ENCODE peak calls at places on chromosomes 4 and X, in eight cellular contexts. P is right atrium auricular region, J is bronchial epithelial cell, S is MM.1S, T is IMR-90, M is psoas muscle, Y is PC-3, O is HCT116. W is an unnamed sample.

GRCh38 chr4:95108883-95109421 is 351.2 kb downstream of the BMPR1B start:
- DNase-seq in P (no peak), J (peak), S (no peak), T (peak), M (no peak), Y (no peak), O (no peak), W (peak)

GRCh38 chr4:16544251-16544721 is 318.0 kb upstream of the TAPT1 start:
- DNase-seq in P (peak), J (no peak), S (no peak), T (no peak), M (no peak), Y (no peak), O (no peak), W (no peak)

GRCh38 chr4:77418333-77418732 is 187.3 kb upstream of the CXCL13 start:
- DNase-seq in P (no peak), J (peak), S (no peak), T (no peak), M (no peak), Y (peak), O (peak), W (no peak)

GRCh38 chr4:16516796-16517413 is 290.6 kb upstream of the TAPT1 start:
- DNase-seq in P (peak), J (no peak), S (no peak), T (peak), M (no peak), Y (peak), O (no peak), W (peak)

GRCh38 chrX:117972681-117973080 is 143.9 kb downstream of the KLHL13 start:
- DNase-seq in P (no peak), J (no peak), S (no peak), T (peak), M (no peak), Y (no peak), O (no peak), W (peak)

GRCh38 chr4:120844528-120844921 is 78.0 kb downstream of the PRDM5 start:
- DNase-seq in P (no peak), J (no peak), S (no peak), T (no peak), M (no peak), Y (no peak), O (no peak), W (no peak)

GRCh38 chr4:53763813-53764597 is 172.7 kb upstream of the LNX1 start:
- DNase-seq in P (no peak), J (peak), S (no peak), T (peak), M (no peak), Y (peak), O (no peak), W (peak)

GRCh38 chrX:72620550-72621145 is 48.0 kb upstream of the HDAC8 start:
- DNase-seq in P (peak), J (peak), S (no peak), T (peak), M (peak), Y (peak), O (peak), W (peak)

GRCh38 chrX:71105638-71106037 is 902 bp downstream of the CXorf65 start:
- DNase-seq in P (no peak), J (no peak), S (no peak), T (no peak), M (no peak), Y (no peak), O (no peak), W (no peak)

GRCh38 chr4:154421618-154422017 is 70.0 kb downstream of the DCHS2 start:
- DNase-seq in P (no peak), J (no peak), S (no peak), T (no peak), M (no peak), Y (no peak), O (no peak), W (no peak)

GRCh38 chrX:135988245-135988644 is 3.0 kb downstream of the SLC9A6 start:
- DNase-seq in P (no peak), J (no peak), S (no peak), T (no peak), M (no peak), Y (no peak), O (no peak), W (no peak)

GRCh38 chr4:119730644-119730995 is 102.0 kb upstream of the PDE5A start:
- DNase-seq in P (no peak), J (no peak), S (no peak), T (peak), M (no peak), Y (no peak), O (no peak), W (no peak)

GRCh38 chr4:26299254-26299882 is 21.4 kb upstream of the RBPJ start:
- DNase-seq in P (no peak), J (no peak), S (peak), T (no peak), M (no peak), Y (no peak), O (no peak), W (no peak)

GRCh38 chr4:124053872-124054538 is 657.4 kb downstream of the SPRY1 start:
- DNase-seq in P (no peak), J (no peak), S (no peak), T (peak), M (no peak), Y (no peak), O (no peak), W (peak)

GRCh38 chr4:10620935-10621488 is 63.6 kb downstream of the CLNK start:
- DNase-seq in P (no peak), J (no peak), S (no peak), T (no peak), M (no peak), Y (no peak), O (no peak), W (no peak)

GRCh38 chr4:127995776-127996175 is 30.6 kb downstream of the ABHD18 start:
- DNase-seq in P (no peak), J (peak), S (no peak), T (peak), M (no peak), Y (peak), O (no peak), W (peak)

GRCh38 chr4:87497141-87497540 is 32.0 kb downstream of the SPARCL1 start:
- DNase-seq in P (no peak), J (no peak), S (no peak), T (no peak), M (no peak), Y (peak), O (no peak), W (no peak)

GRCh38 chr4:52250124-52250523 is 199.0 kb downstream of the SPATA18 start:
- DNase-seq in P (peak), J (no peak), S (no peak), T (no peak), M (peak), Y (no peak), O (no peak), W (peak)

GRCh38 chr4:169662226-169662625 is 41.8 kb downstream of the CLCN3 start:
- DNase-seq in P (no peak), J (no peak), S (no peak), T (no peak), M (no peak), Y (no peak), O (no peak), W (no peak)

GRCh38 chr4:3355266-3355748 is 62.5 kb downstream of the RGS12 start:
- DNase-seq in P (peak), J (no peak), S (no peak), T (no peak), M (no peak), Y (no peak), O (no peak), W (no peak)

GRCh38 chrX:33211356-33212254 is at the start of gene DMD:
- DNase-seq in P (peak), J (peak), S (no peak), T (peak), M (peak), Y (no peak), O (no peak), W (peak)

GRCh38 chr4:39125600-39125985 is 56.7 kb upstream of the WDR19 start:
- DNase-seq in P (no peak), J (no peak), S (no peak), T (no peak), M (no peak), Y (no peak), O (no peak), W (no peak)

GRCh38 chrX:104854188-104854587 is 288.2 kb downstream of the IL1RAPL2 start:
- DNase-seq in P (no peak), J (peak), S (no peak), T (no peak), M (no peak), Y (peak), O (no peak), W (peak)

GRCh38 chr4:126124817-126125216 is 810.1 kb downstream of the FAT4 start:
- DNase-seq in P (no peak), J (no peak), S (no peak), T (no peak), M (no peak), Y (no peak), O (no peak), W (no peak)

GRCh38 chr4:95290702-95291101 is 258.1 kb downstream of the UNC5C start:
- DNase-seq in P (no peak), J (peak), S (no peak), T (no peak), M (no peak), Y (no peak), O (no peak), W (no peak)

GRCh38 chr4:106329027-106329618 is 12.8 kb downstream of the AIMP1 start:
- DNase-seq in P (no peak), J (peak), S (peak), T (peak), M (no peak), Y (peak), O (peak), W (peak)

GRCh38 chr4:10949039-10949728 is 264.6 kb upstream of the CLNK start:
- DNase-seq in P (no peak), J (no peak), S (no peak), T (no peak), M (no peak), Y (no peak), O (no peak), W (no peak)

GRCh38 chr4:7507381-7507780 is 72.7 kb upstream of the PSAPL1 start:
- DNase-seq in P (no peak), J (no peak), S (no peak), T (no peak), M (no peak), Y (no peak), O (no peak), W (no peak)

GRCh38 chr4:148023782-148024181 is 291.9 kb downstream of the ARHGAP10 start:
- DNase-seq in P (no peak), J (no peak), S (no peak), T (no peak), M (no peak), Y (no peak), O (no peak), W (no peak)

GRCh38 chrX:13152511-13152868 is 108.1 kb upstream of the FAM9C start:
- DNase-seq in P (no peak), J (no peak), S (no peak), T (no peak), M (no peak), Y (no peak), O (no peak), W (no peak)

GRCh38 chr4:123257563-123257962 is 139.0 kb upstream of the SPRY1 start:
- DNase-seq in P (no peak), J (no peak), S (no peak), T (no peak), M (no peak), Y (no peak), O (no peak), W (no peak)

GRCh38 chrX:84469226-84469625 is 33.0 kb downstream of the HDX start:
- DNase-seq in P (no peak), J (peak), S (no peak), T (peak), M (no peak), Y (peak), O (no peak), W (peak)

GRCh38 chr4:76449824-76450223 is 14.8 kb downstream of the SHROOM3 start:
- DNase-seq in P (no peak), J (peak), S (no peak), T (no peak), M (no peak), Y (no peak), O (no peak), W (peak)

GRCh38 chr4:183241771-183242170 is 78.3 kb downstream of the CLDN22 start:
- DNase-seq in P (no peak), J (no peak), S (no peak), T (no peak), M (no peak), Y (peak), O (no peak), W (no peak)
- H3K4me3 ChIP-seq in P (no peak), J (no peak), S (no peak), T (no peak), M (no peak), Y (no peak), O (no peak), W (no peak)

DNA sequence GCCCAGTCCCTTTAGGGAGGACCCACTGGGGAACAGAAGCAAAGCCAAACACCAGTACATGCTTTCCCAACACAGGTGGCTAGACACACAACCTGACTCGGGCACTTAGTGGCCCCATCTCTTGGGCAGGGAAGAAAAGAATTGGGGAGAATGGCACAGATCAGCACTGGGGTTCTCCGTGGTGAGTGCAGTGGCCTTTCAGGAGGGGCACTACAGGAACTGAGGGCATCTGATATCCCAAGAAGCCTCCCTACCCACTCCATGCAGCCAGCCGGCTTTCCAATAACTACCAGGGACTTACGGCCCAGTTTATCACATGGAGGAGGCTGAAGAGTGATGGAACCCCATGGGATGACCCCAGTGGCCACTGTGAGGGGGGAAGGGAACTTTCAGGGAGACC is 23.0 kb downstream of the RGN start:
- DNase-seq in P (no peak), J (no peak), S (no peak), T (no peak), M (no peak), Y (no peak), O (no peak), W (no peak)
- TF ChIP-seq CTCF in P (no peak), J (no peak), S (no peak), T (no peak), M (no peak), Y (no peak), O (no peak), W (no peak)

GRCh38 chr4:144655491-144655890 is 9.5 kb downstream of the HHIP start:
- DNase-seq in P (no peak), J (peak), S (no peak), T (peak), M (no peak), Y (no peak), O (no peak), W (no peak)

GRCh38 chr4:144656857-144657256 is 10.9 kb downstream of the HHIP start:
- DNase-seq in P (no peak), J (no peak), S (no peak), T (peak), M (no peak), Y (no peak), O (no peak), W (peak)

GRCh38 chr4:144659493-144659892 is 13.5 kb downstream of the HHIP start:
- DNase-seq in P (no peak), J (no peak), S (no peak), T (no peak), M (no peak), Y (no peak), O (no peak), W (no peak)

GRCh38 chr4:144658908-144659307 is 13.0 kb downstream of the HHIP start:
- DNase-seq in P (no peak), J (no peak), S (no peak), T (peak), M (no peak), Y (peak), O (no peak), W (peak)

DNA sequence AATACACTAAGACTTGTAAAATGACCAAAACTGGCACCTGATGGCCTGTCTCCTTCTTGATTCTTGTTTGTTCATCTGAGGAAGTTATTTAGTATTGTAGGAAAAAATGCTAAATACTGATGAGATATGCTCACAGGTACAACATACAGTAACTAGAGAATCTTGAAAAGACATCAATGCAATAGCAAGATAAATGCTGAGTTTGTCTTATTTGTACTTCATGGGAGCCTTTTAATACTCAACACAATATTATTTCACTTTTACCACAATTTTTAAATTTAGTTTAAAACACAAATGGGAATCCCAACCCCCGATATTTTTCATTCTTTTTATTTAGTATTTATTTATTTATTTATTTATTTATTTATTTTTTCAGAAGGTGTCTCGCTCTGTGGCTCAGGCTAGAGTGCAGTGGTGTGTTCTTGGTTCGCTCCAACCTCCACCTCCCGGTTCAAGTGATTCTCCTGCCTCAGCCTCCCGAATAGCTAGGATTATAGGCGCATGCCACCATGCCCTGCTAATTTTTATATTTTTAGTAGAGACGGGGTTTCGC is 12.1 kb downstream of the HHIP start:
- DNase-seq in P (no peak), J (no peak), S (no peak), T (no peak), M (no peak), Y (no peak), O (no peak), W (no peak)
- H3K4me3 ChIP-seq in P (no peak), J (no peak), S (no peak), T (no peak), M (no peak), Y (no peak), O (no peak), W (no peak)

GRCh38 chr4:13837228-13837627 is 209.7 kb upstream of the BOD1L1 start:
- DNase-seq in P (no peak), J (no peak), S (no peak), T (no peak), M (no peak), Y (no peak), O (no peak), W (no peak)
- TF ChIP-seq CTCF in P (peak), J (no peak), S (no peak), T (no peak), M (no peak), Y (no peak), O (no peak), W (no peak)

W was measured in astrocyte of the spinal cord.